ENCODE peak calls at places on chromosomes 12 and 14, in eight cellular contexts. One of them, this sample, is unnamed.

GRCh38 chr14:99273724-99274345 is 1.8 kb upstream of the BCL11B start:
- DNase-seq in cardiac muscle cell: no peak
- DNase-seq in Peyer's patch: peak
- DNase-seq in substantia nigra: no peak
- DNase-seq in A549: peak
- DNase-seq in brain microvascular endothelial cell: no peak
- DNase-seq in body of pancreas: no peak
- DNase-seq in IMR-90: no peak
- DNase-seq in this sample: no peak

GRCh38 chr12:19198272-19198671 is 68.7 kb downstream of the PLEKHA5 start:
- DNase-seq in cardiac muscle cell: no peak
- DNase-seq in Peyer's patch: no peak
- DNase-seq in substantia nigra: no peak
- DNase-seq in A549: peak
- DNase-seq in brain microvascular endothelial cell: peak
- DNase-seq in body of pancreas: no peak
- DNase-seq in IMR-90: peak
- DNase-seq in this sample: no peak

GRCh38 chr12:108729612-108730336 is 1.5 kb downstream of the CORO1C start:
- DNase-seq in cardiac muscle cell: peak
- DNase-seq in Peyer's patch: no peak
- DNase-seq in substantia nigra: no peak
- DNase-seq in A549: no peak
- DNase-seq in brain microvascular endothelial cell: peak
- DNase-seq in body of pancreas: no peak
- DNase-seq in IMR-90: no peak
- DNase-seq in this sample: no peak

GRCh38 chr12:69633061-69633460 is 22.4 kb upstream of the LRRC10 start:
- DNase-seq in cardiac muscle cell: no peak
- DNase-seq in Peyer's patch: no peak
- DNase-seq in substantia nigra: no peak
- DNase-seq in A549: peak
- DNase-seq in brain microvascular endothelial cell: no peak
- DNase-seq in body of pancreas: no peak
- DNase-seq in IMR-90: no peak
- DNase-seq in this sample: peak

GRCh38 chr12:81683881-81684280 is 75.3 kb downstream of the PPFIA2 start:
- DNase-seq in cardiac muscle cell: no peak
- DNase-seq in Peyer's patch: no peak
- DNase-seq in substantia nigra: no peak
- DNase-seq in A549: no peak
- DNase-seq in brain microvascular endothelial cell: no peak
- DNase-seq in body of pancreas: no peak
- DNase-seq in IMR-90: no peak
- DNase-seq in this sample: no peak

GRCh38 chr14:50964683-50965390 is 20.6 kb upstream of the PYGL start:
- DNase-seq in cardiac muscle cell: no peak
- DNase-seq in Peyer's patch: no peak
- DNase-seq in substantia nigra: no peak
- DNase-seq in A549: peak
- DNase-seq in brain microvascular endothelial cell: peak
- DNase-seq in body of pancreas: peak
- DNase-seq in IMR-90: peak
- DNase-seq in this sample: no peak

GRCh38 chr12:32043928-32044549 is 62.6 kb upstream of the BICD1 start:
- DNase-seq in cardiac muscle cell: no peak
- DNase-seq in Peyer's patch: no peak
- DNase-seq in substantia nigra: no peak
- DNase-seq in A549: peak
- DNase-seq in brain microvascular endothelial cell: no peak
- DNase-seq in body of pancreas: no peak
- DNase-seq in IMR-90: no peak
- DNase-seq in this sample: no peak

GRCh38 chr12:32027684-32028355 is 68.6 kb downstream of the RESF1 start:
- DNase-seq in cardiac muscle cell: no peak
- DNase-seq in Peyer's patch: no peak
- DNase-seq in substantia nigra: no peak
- DNase-seq in A549: no peak
- DNase-seq in brain microvascular endothelial cell: no peak
- DNase-seq in body of pancreas: no peak
- DNase-seq in IMR-90: no peak
- DNase-seq in this sample: no peak

GRCh38 chr14:105881021-105881930 is 354.9 kb downstream of the TMEM121 start:
- DNase-seq in cardiac muscle cell: no peak
- DNase-seq in Peyer's patch: peak
- DNase-seq in substantia nigra: no peak
- DNase-seq in A549: no peak
- DNase-seq in brain microvascular endothelial cell: no peak
- DNase-seq in body of pancreas: peak
- DNase-seq in IMR-90: no peak
- DNase-seq in this sample: no peak

GRCh38 chr14:101559624-101560533 is 1.4 kb upstream of the DIO3 start:
- DNase-seq in cardiac muscle cell: peak
- DNase-seq in Peyer's patch: no peak
- DNase-seq in substantia nigra: no peak
- DNase-seq in A549: no peak
- DNase-seq in brain microvascular endothelial cell: no peak
- DNase-seq in body of pancreas: peak
- DNase-seq in IMR-90: peak
- DNase-seq in this sample: peak

GRCh38 chr12:93005928-93006654 is 77.0 kb upstream of the EEA1 start:
- DNase-seq in cardiac muscle cell: no peak
- DNase-seq in Peyer's patch: no peak
- DNase-seq in substantia nigra: no peak
- DNase-seq in A549: no peak
- DNase-seq in brain microvascular endothelial cell: no peak
- DNase-seq in body of pancreas: no peak
- DNase-seq in IMR-90: no peak
- DNase-seq in this sample: peak

GRCh38 chr14:21467620-21468019 is 9.1 kb downstream of the RAB2B start:
- DNase-seq in cardiac muscle cell: no peak
- DNase-seq in Peyer's patch: no peak
- DNase-seq in substantia nigra: no peak
- DNase-seq in A549: no peak
- DNase-seq in brain microvascular endothelial cell: peak
- DNase-seq in body of pancreas: no peak
- DNase-seq in IMR-90: peak
- DNase-seq in this sample: no peak

GRCh38 chr12:34212651-34213050 is 190.4 kb downstream of the ALG10 start:
- DNase-seq in cardiac muscle cell: no peak
- DNase-seq in Peyer's patch: no peak
- DNase-seq in substantia nigra: no peak
- DNase-seq in A549: no peak
- DNase-seq in brain microvascular endothelial cell: no peak
- DNase-seq in body of pancreas: no peak
- DNase-seq in IMR-90: no peak
- DNase-seq in this sample: no peak

DNA sequence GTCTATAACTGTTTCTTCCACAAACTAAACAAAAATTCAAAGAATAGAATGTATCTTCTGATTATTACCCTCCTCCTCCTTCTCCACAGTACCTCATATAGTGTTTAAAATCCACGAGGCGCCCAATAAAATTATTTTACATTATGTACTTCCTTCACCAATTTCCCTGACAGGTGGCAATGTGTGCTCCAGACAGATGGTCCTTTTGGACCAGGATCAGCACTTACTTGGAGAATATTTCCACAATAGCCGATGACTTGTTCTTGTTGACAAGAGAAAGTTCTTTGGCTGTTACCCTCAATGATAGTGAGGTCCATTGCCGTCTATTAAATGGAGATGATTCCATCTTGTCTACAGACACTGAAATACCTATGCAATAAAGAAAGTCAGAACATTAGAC is 34.9 kb downstream of the LIMA1 start:
- DNase-seq in cardiac muscle cell: no peak
- DNase-seq in Peyer's patch: no peak
- DNase-seq in substantia nigra: no peak
- DNase-seq in A549: no peak
- DNase-seq in brain microvascular endothelial cell: no peak
- DNase-seq in body of pancreas: no peak
- DNase-seq in IMR-90: no peak
- DNase-seq in this sample: no peak
- H3K27ac ChIP-seq in cardiac muscle cell: no peak
- H3K27ac ChIP-seq in Peyer's patch: peak
- H3K27ac ChIP-seq in substantia nigra: no peak
- H3K27ac ChIP-seq in A549: no peak
- H3K27ac ChIP-seq in brain microvascular endothelial cell: no peak
- H3K27ac ChIP-seq in body of pancreas: no peak
- H3K27ac ChIP-seq in IMR-90: no peak
- H3K27ac ChIP-seq in this sample: no peak

GRCh38 chr14:93156693-93157369 is 27.9 kb downstream of the MOAP1 start:
- DNase-seq in cardiac muscle cell: no peak
- DNase-seq in Peyer's patch: no peak
- DNase-seq in substantia nigra: no peak
- DNase-seq in A549: no peak
- DNase-seq in brain microvascular endothelial cell: no peak
- DNase-seq in body of pancreas: no peak
- DNase-seq in IMR-90: no peak
- DNase-seq in this sample: peak

GRCh38 chr14:93163570-93163969 is 21.1 kb downstream of the MOAP1 start:
- DNase-seq in cardiac muscle cell: no peak
- DNase-seq in Peyer's patch: no peak
- DNase-seq in substantia nigra: no peak
- DNase-seq in A549: no peak
- DNase-seq in brain microvascular endothelial cell: no peak
- DNase-seq in body of pancreas: no peak
- DNase-seq in IMR-90: no peak
- DNase-seq in this sample: no peak

GRCh38 chr14:93155667-93156066 is 29.0 kb downstream of the MOAP1 start:
- DNase-seq in cardiac muscle cell: no peak
- DNase-seq in Peyer's patch: no peak
- DNase-seq in substantia nigra: no peak
- DNase-seq in A549: no peak
- DNase-seq in brain microvascular endothelial cell: no peak
- DNase-seq in body of pancreas: no peak
- DNase-seq in IMR-90: no peak
- DNase-seq in this sample: no peak

GRCh38 chr14:93161411-93161940 is 23.2 kb downstream of the MOAP1 start:
- DNase-seq in cardiac muscle cell: no peak
- DNase-seq in Peyer's patch: no peak
- DNase-seq in substantia nigra: no peak
- DNase-seq in A549: no peak
- DNase-seq in brain microvascular endothelial cell: no peak
- DNase-seq in body of pancreas: no peak
- DNase-seq in IMR-90: no peak
- DNase-seq in this sample: no peak

GRCh38 chr14:93160353-93160801 is 24.3 kb downstream of the MOAP1 start:
- DNase-seq in cardiac muscle cell: peak
- DNase-seq in Peyer's patch: no peak
- DNase-seq in substantia nigra: no peak
- DNase-seq in A549: peak
- DNase-seq in brain microvascular endothelial cell: peak
- DNase-seq in body of pancreas: peak
- DNase-seq in IMR-90: no peak
- DNase-seq in this sample: peak
- H3K27ac ChIP-seq in cardiac muscle cell: no peak
- H3K27ac ChIP-seq in Peyer's patch: no peak
- H3K27ac ChIP-seq in substantia nigra: no peak
- H3K27ac ChIP-seq in A549: no peak
- H3K27ac ChIP-seq in brain microvascular endothelial cell: no peak
- H3K27ac ChIP-seq in body of pancreas: no peak
- H3K27ac ChIP-seq in IMR-90: no peak
- H3K27ac ChIP-seq in this sample: no peak

DNA sequence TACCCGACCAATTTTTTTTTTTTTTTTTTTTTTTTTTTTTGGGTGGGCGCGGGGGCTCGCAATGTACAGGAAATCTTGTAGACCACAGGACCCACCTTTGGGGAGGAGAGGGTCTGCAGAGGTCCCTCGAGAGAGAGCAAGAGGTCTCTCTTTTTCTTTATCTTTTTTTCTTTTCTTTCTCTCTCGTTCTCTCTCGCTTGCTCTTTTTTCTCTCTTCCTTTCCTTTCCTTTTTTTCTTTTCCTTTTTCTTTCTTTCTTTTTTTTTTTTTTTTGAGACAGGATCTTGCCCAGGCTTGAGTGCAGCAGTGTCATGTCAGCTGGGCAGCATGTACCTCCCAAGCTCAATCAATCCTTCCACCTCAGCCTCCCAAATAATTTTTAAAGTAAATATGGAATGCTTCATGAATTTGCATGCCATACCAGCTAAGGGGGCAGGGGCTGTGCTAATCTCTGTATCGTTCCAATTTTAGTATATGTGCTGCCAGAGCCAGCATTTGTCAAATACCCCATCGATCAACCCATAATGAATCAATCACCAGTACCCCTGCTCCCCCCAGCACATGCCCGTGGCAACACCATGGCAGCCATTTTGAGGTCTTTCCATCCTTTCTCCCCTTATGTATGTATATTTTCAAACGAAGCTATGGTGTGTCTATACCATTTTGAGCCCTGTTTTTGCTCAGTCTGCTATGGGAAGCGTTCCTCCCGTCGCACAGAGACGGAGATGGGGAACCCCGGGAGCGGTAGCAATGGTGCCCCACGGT is 9.3 kb downstream of the PAPLN start:
- DNase-seq in cardiac muscle cell: no peak
- DNase-seq in Peyer's patch: peak
- DNase-seq in substantia nigra: no peak
- DNase-seq in A549: no peak
- DNase-seq in brain microvascular endothelial cell: no peak
- DNase-seq in body of pancreas: no peak
- DNase-seq in IMR-90: no peak
- DNase-seq in this sample: no peak
- H3K27ac ChIP-seq in cardiac muscle cell: no peak
- H3K27ac ChIP-seq in Peyer's patch: no peak
- H3K27ac ChIP-seq in substantia nigra: no peak
- H3K27ac ChIP-seq in A549: no peak
- H3K27ac ChIP-seq in brain microvascular endothelial cell: no peak
- H3K27ac ChIP-seq in body of pancreas: no peak
- H3K27ac ChIP-seq in IMR-90: no peak
- H3K27ac ChIP-seq in this sample: no peak

GRCh38 chr12:10717410-10717809 is 5.7 kb downstream of the YBX3 start:
- DNase-seq in cardiac muscle cell: no peak
- DNase-seq in Peyer's patch: no peak
- DNase-seq in substantia nigra: no peak
- DNase-seq in A549: no peak
- DNase-seq in brain microvascular endothelial cell: no peak
- DNase-seq in body of pancreas: no peak
- DNase-seq in IMR-90: peak
- DNase-seq in this sample: peak

GRCh38 chr12:10718279-10718821 is 4.8 kb downstream of the YBX3 start:
- DNase-seq in cardiac muscle cell: peak
- DNase-seq in Peyer's patch: no peak
- DNase-seq in substantia nigra: no peak
- DNase-seq in A549: no peak
- DNase-seq in brain microvascular endothelial cell: peak
- DNase-seq in body of pancreas: no peak
- DNase-seq in IMR-90: peak
- DNase-seq in this sample: peak

GRCh38 chr12:10720974-10721565 is 2.1 kb downstream of the YBX3 start:
- DNase-seq in cardiac muscle cell: no peak
- DNase-seq in Peyer's patch: no peak
- DNase-seq in substantia nigra: no peak
- DNase-seq in A549: no peak
- DNase-seq in brain microvascular endothelial cell: no peak
- DNase-seq in body of pancreas: no peak
- DNase-seq in IMR-90: no peak
- DNase-seq in this sample: no peak

GRCh38 chr12:10721654-10722501 is 1.2 kb downstream of the YBX3 start:
- DNase-seq in cardiac muscle cell: peak
- DNase-seq in Peyer's patch: peak
- DNase-seq in substantia nigra: peak
- DNase-seq in A549: peak
- DNase-seq in brain microvascular endothelial cell: peak
- DNase-seq in body of pancreas: peak
- DNase-seq in IMR-90: peak
- DNase-seq in this sample: peak

GRCh38 chr12:10719482-10719881 is 3.6 kb downstream of the YBX3 start:
- DNase-seq in cardiac muscle cell: no peak
- DNase-seq in Peyer's patch: no peak
- DNase-seq in substantia nigra: no peak
- DNase-seq in A549: no peak
- DNase-seq in brain microvascular endothelial cell: no peak
- DNase-seq in body of pancreas: no peak
- DNase-seq in IMR-90: no peak
- DNase-seq in this sample: no peak
- H3K27ac ChIP-seq in cardiac muscle cell: no peak
- H3K27ac ChIP-seq in Peyer's patch: no peak
- H3K27ac ChIP-seq in substantia nigra: no peak
- H3K27ac ChIP-seq in A549: no peak
- H3K27ac ChIP-seq in brain microvascular endothelial cell: no peak
- H3K27ac ChIP-seq in body of pancreas: no peak
- H3K27ac ChIP-seq in IMR-90: no peak
- H3K27ac ChIP-seq in this sample: no peak